ENCODE peak calls at places on chromosomes 13 and 19, in six cellular contexts. F is omental fat pad; V is AG04450; E is tibial artery; Y is stimulated activated CD4-positive, alpha-beta T cell treated with anti-CD3 and anti-CD28 coated beads, Interleukin-2, amount 100 ng/mL, for 48 hours; R is activated naive CD8-positive, alpha-beta T cell treated with anti-CD3 and anti-CD28 coated beads, Interleukin-2, amount 50 U/mL, for 24 hours. C is an unnamed sample.

GRCh38 chr19:42563352-42564210 is 31.1 kb downstream of the CEACAM8 start:
- DNase-seq in F (no peak), V (no peak), E (no peak), Y (no peak), R (peak), C (no peak)

GRCh38 chr13:28978574-28978973 is 158.4 kb downstream of the MTUS2 start:
- DNase-seq in F (no peak), V (no peak), E (no peak), Y (no peak), R (no peak), C (no peak)

GRCh38 chr13:43036386-43037220 is 13.2 kb downstream of the DNAJC15 start:
- DNase-seq in F (no peak), V (no peak), E (no peak), Y (no peak), R (no peak), C (peak)

GRCh38 chr13:74288361-74288911 is 154.2 kb upstream of the KLF12 start:
- DNase-seq in F (no peak), V (no peak), E (no peak), Y (no peak), R (peak), C (peak)

GRCh38 chr13:90868321-90868920 is 479.1 kb upstream of the MIR17HG start:
- DNase-seq in F (no peak), V (no peak), E (no peak), Y (no peak), R (peak), C (no peak)

GRCh38 chr19:18428837-18429674 is 8.9 kb downstream of the ISYNA1 start:
- DNase-seq in F (no peak), V (no peak), E (peak), Y (peak), R (peak), C (peak)

GRCh38 chr19:6532244-6532999 is 1.6 kb downstream of the TNFSF9 start:
- DNase-seq in F (no peak), V (no peak), E (no peak), Y (no peak), R (peak), C (no peak)

GRCh38 chr13:28297341-28297740 is 159.0 kb downstream of the PAN3 start:
- DNase-seq in F (no peak), V (no peak), E (no peak), Y (no peak), R (no peak), C (no peak)

GRCh38 chr13:109301276-109301675 is 485.1 kb downstream of the IRS2 start:
- DNase-seq in F (no peak), V (no peak), E (no peak), Y (no peak), R (no peak), C (no peak)

GRCh38 chr19:44212865-44213346 is 574 bp downstream of the ZNF227 start:
- DNase-seq in F (no peak), V (no peak), E (no peak), Y (no peak), R (peak), C (no peak)

GRCh38 chr19:1401138-1401888 is at the start of gene GAMT:
- DNase-seq in F (no peak), V (no peak), E (no peak), Y (peak), R (peak), C (peak)

GRCh38 chr19:16303755-16304154 is 20.9 kb upstream of the KLF2 start:
- DNase-seq in F (no peak), V (no peak), E (no peak), Y (no peak), R (no peak), C (no peak)

GRCh38 chr13:28402057-28402381 is 92.9 kb downstream of the FLT1 start:
- DNase-seq in F (no peak), V (peak), E (no peak), Y (no peak), R (no peak), C (no peak)

GRCh38 chr13:64643066-64643465 is 2587.1 kb downstream of the PCDH9 start:
- DNase-seq in F (no peak), V (no peak), E (no peak), Y (no peak), R (no peak), C (no peak)

GRCh38 chr13:113545455-113545930 is 39.1 kb upstream of the TFDP1 start:
- DNase-seq in F (no peak), V (no peak), E (peak), Y (no peak), R (no peak), C (peak)

GRCh38 chr19:45177817-45178261 is at the start of gene TRAPPC6A:
- DNase-seq in F (no peak), V (no peak), E (no peak), Y (no peak), R (no peak), C (no peak)

C was measured in left ventricle myocardium inferior.